ENCODE peak calls at places on chromosomes 6 and 20, in ten cellular contexts. C is osteocyte, F is iris pigment epithelial cell, M is sigmoid colon, A is neuronal stem cell, I is SHP77, B is NAMALWA, U is non-pigmented ciliary epithelial cell, T is LNCaP clone FGC, Q is iPS-NIHi11. D is an unnamed sample.

GRCh38 chr20:31956556-31957220 is 4.8 kb upstream of the PDRG1 start:
- DNase-seq in B (no peak), M (no peak), T (no peak), F (no peak), A (no peak), C (no peak), Q (no peak), U (no peak), I (no peak), D (peak)

GRCh38 chr6:41199427-41200246 is 1.3 kb downstream of the TREML2 start:
- DNase-seq in A (no peak), M (no peak), T (no peak), Q (no peak), C (peak), F (no peak), B (peak), U (no peak), I (no peak), D (no peak)

GRCh38 chr20:54132612-54133433 is 41.0 kb downstream of the CYP24A1 start:
- DNase-seq in F (peak), T (no peak), I (no peak), Q (peak), C (no peak), M (peak), A (peak), B (no peak), U (peak), D (no peak)

GRCh38 chr20:16381444-16381843 is 191.8 kb downstream of the KIF16B start:
- DNase-seq in F (peak), A (no peak), I (no peak), T (no peak), U (no peak), Q (no peak), C (no peak), M (no peak), B (no peak), D (no peak)

GRCh38 chr6:79636673-79637072 is 5.5 kb downstream of the SH3BGRL2 start:
- DNase-seq in B (no peak), U (no peak), T (no peak), Q (no peak), A (no peak), M (no peak), F (no peak), I (no peak), C (no peak), D (no peak)

GRCh38 chr6:92888316-92888715 is 531.0 kb downstream of the EPHA7 start:
- DNase-seq in U (no peak), Q (no peak), A (no peak), B (no peak), M (no peak), F (no peak), I (no peak), C (no peak), T (no peak), D (no peak)

GRCh38 chr6:154343473-154344308 is 12.9 kb downstream of the IPCEF1 start:
- DNase-seq in I (no peak), B (peak), A (no peak), Q (peak), U (no peak), C (no peak), M (no peak), T (peak), F (peak), D (no peak)

GRCh38 chr6:39599341-39599740 is 125.9 kb downstream of the KIF6 start:
- DNase-seq in A (no peak), I (no peak), B (no peak), C (no peak), U (no peak), Q (no peak), T (no peak), F (no peak), M (no peak), D (no peak)

GRCh38 chr20:11682285-11682684 is 235.4 kb upstream of the BTBD3 start:
- DNase-seq in C (no peak), A (no peak), T (no peak), U (no peak), M (no peak), I (no peak), F (no peak), Q (no peak), B (no peak), D (no peak)

GRCh38 chr20:49284818-49285217 is 7.0 kb upstream of the ZNFX1 start:
- DNase-seq in C (no peak), T (no peak), U (no peak), A (no peak), Q (no peak), M (no peak), F (no peak), B (peak), I (no peak), D (no peak)

GRCh38 chr6:168133707-168134398 is 54.8 kb upstream of the FRMD1 start:
- DNase-seq in A (no peak), C (peak), F (no peak), M (peak), B (no peak), I (no peak), T (no peak), U (no peak), Q (peak), D (no peak)

GRCh38 chr6:163771180-163771579 is 356.7 kb downstream of the QKI start:
- DNase-seq in C (no peak), M (no peak), I (no peak), U (no peak), T (no peak), B (no peak), F (peak), Q (no peak), A (no peak), D (no peak)

GRCh38 chr6:103177800-103178199 is 1681.9 kb downstream of the HACE1 start:
- DNase-seq in T (no peak), C (no peak), B (no peak), F (no peak), Q (no peak), A (no peak), U (no peak), M (no peak), I (no peak), D (no peak)

D was measured in NCI-H1694 treated with DMSO at 0.1 percent for 48 hours.